ENCODE peak calls at places on chromosomes 6 and 20, in ten cellular contexts. One of them, this sample, is unnamed.

GRCh38 chr20:8805737-8806442 is 263.0 kb upstream of the PLCB4 start:
- DNase-seq in hypothalamus: no peak
- DNase-seq in T-helper 2 cell: no peak
- DNase-seq in activated naive CD4-positive, alpha-beta T cell: no peak
- DNase-seq in activated T-helper 1 cell treated with anti-CD3 and anti-CD28 coated beads, Interleukin-12 subunit alpha, Interleukin-12 subunit beta, Interleukin-2, Interleukin-4 antibody, amounts not matched to agents 30 ng/mL and 10 ng/mL and 1 ng/mL, durations not matched to agents 14 hours and 24 hours and 36 hours: no peak
- DNase-seq in HFFc6: no peak
- DNase-seq in effector memory CD4-positive, alpha-beta T cell: no peak
- DNase-seq in HCT116: no peak
- DNase-seq in GM03348: no peak
- DNase-seq in GM18507: no peak
- DNase-seq in this sample: no peak

GRCh38 chr6:3209114-3210023 is 18.1 kb downstream of the TUBB2B start:
- DNase-seq in activated T-helper 1 cell treated with anti-CD3 and anti-CD28 coated beads, Interleukin-12 subunit alpha, Interleukin-12 subunit beta, Interleukin-2, Interleukin-4 antibody, amounts not matched to agents 30 ng/mL and 10 ng/mL and 1 ng/mL, durations not matched to agents 14 hours and 24 hours and 36 hours: no peak
- DNase-seq in effector memory CD4-positive, alpha-beta T cell: no peak
- DNase-seq in activated naive CD4-positive, alpha-beta T cell: no peak
- DNase-seq in hypothalamus: peak; percentile 28
- DNase-seq in T-helper 2 cell: peak; percentile 51
- DNase-seq in GM03348: peak; percentile 86
- DNase-seq in HCT116: peak; percentile 96
- DNase-seq in HFFc6: peak; percentile 97
- DNase-seq in GM18507: no peak
- DNase-seq in this sample: peak; percentile 14

GRCh38 chr6:47520282-47520681 is 42.7 kb downstream of the CD2AP start:
- DNase-seq in T-helper 2 cell: no peak
- DNase-seq in effector memory CD4-positive, alpha-beta T cell: no peak
- DNase-seq in HCT116: no peak
- DNase-seq in activated T-helper 1 cell treated with anti-CD3 and anti-CD28 coated beads, Interleukin-12 subunit alpha, Interleukin-12 subunit beta, Interleukin-2, Interleukin-4 antibody, amounts not matched to agents 30 ng/mL and 10 ng/mL and 1 ng/mL, durations not matched to agents 14 hours and 24 hours and 36 hours: no peak
- DNase-seq in GM18507: no peak
- DNase-seq in hypothalamus: no peak
- DNase-seq in HFFc6: no peak
- DNase-seq in GM03348: no peak
- DNase-seq in activated naive CD4-positive, alpha-beta T cell: no peak
- DNase-seq in this sample: no peak

GRCh38 chr6:16239090-16239797 is 857 bp downstream of the GMPR start:
- DNase-seq in HCT116: no peak
- DNase-seq in hypothalamus: peak; percentile 68
- DNase-seq in HFFc6: no peak
- DNase-seq in activated T-helper 1 cell treated with anti-CD3 and anti-CD28 coated beads, Interleukin-12 subunit alpha, Interleukin-12 subunit beta, Interleukin-2, Interleukin-4 antibody, amounts not matched to agents 30 ng/mL and 10 ng/mL and 1 ng/mL, durations not matched to agents 14 hours and 24 hours and 36 hours: no peak
- DNase-seq in activated naive CD4-positive, alpha-beta T cell: no peak
- DNase-seq in GM18507: no peak
- DNase-seq in T-helper 2 cell: peak; percentile 19
- DNase-seq in effector memory CD4-positive, alpha-beta T cell: no peak
- DNase-seq in GM03348: peak; percentile 58
- DNase-seq in this sample: peak; percentile 45

GRCh38 chr6:39084506-39084905 is 30.5 kb downstream of the SAYSD1 start:
- DNase-seq in activated naive CD4-positive, alpha-beta T cell: no peak
- DNase-seq in GM03348: no peak
- DNase-seq in T-helper 2 cell: no peak
- DNase-seq in effector memory CD4-positive, alpha-beta T cell: no peak
- DNase-seq in HCT116: no peak
- DNase-seq in GM18507: no peak
- DNase-seq in hypothalamus: no peak
- DNase-seq in activated T-helper 1 cell treated with anti-CD3 and anti-CD28 coated beads, Interleukin-12 subunit alpha, Interleukin-12 subunit beta, Interleukin-2, Interleukin-4 antibody, amounts not matched to agents 30 ng/mL and 10 ng/mL and 1 ng/mL, durations not matched to agents 14 hours and 24 hours and 36 hours: no peak
- DNase-seq in HFFc6: no peak
- DNase-seq in this sample: no peak

GRCh38 chr6:118295336-118295735 is 252.8 kb upstream of the PLN start:
- DNase-seq in HCT116: no peak
- DNase-seq in activated T-helper 1 cell treated with anti-CD3 and anti-CD28 coated beads, Interleukin-12 subunit alpha, Interleukin-12 subunit beta, Interleukin-2, Interleukin-4 antibody, amounts not matched to agents 30 ng/mL and 10 ng/mL and 1 ng/mL, durations not matched to agents 14 hours and 24 hours and 36 hours: no peak
- DNase-seq in T-helper 2 cell: no peak
- DNase-seq in activated naive CD4-positive, alpha-beta T cell: no peak
- DNase-seq in GM18507: no peak
- DNase-seq in effector memory CD4-positive, alpha-beta T cell: no peak
- DNase-seq in GM03348: no peak
- DNase-seq in hypothalamus: no peak
- DNase-seq in HFFc6: no peak
- DNase-seq in this sample: no peak

GRCh38 chr6:170165085-170165484 is 125.8 kb downstream of the DLL1 start:
- DNase-seq in effector memory CD4-positive, alpha-beta T cell: no peak
- DNase-seq in GM18507: no peak
- DNase-seq in T-helper 2 cell: no peak
- DNase-seq in hypothalamus: no peak
- DNase-seq in HCT116: no peak
- DNase-seq in HFFc6: no peak
- DNase-seq in GM03348: no peak
- DNase-seq in activated naive CD4-positive, alpha-beta T cell: no peak
- DNase-seq in activated T-helper 1 cell treated with anti-CD3 and anti-CD28 coated beads, Interleukin-12 subunit alpha, Interleukin-12 subunit beta, Interleukin-2, Interleukin-4 antibody, amounts not matched to agents 30 ng/mL and 10 ng/mL and 1 ng/mL, durations not matched to agents 14 hours and 24 hours and 36 hours: no peak
- DNase-seq in this sample: no peak

GRCh38 chr6:37990762-37991525 is 171.4 kb downstream of the ZFAND3 start:
- DNase-seq in GM03348: peak; percentile 78
- DNase-seq in activated T-helper 1 cell treated with anti-CD3 and anti-CD28 coated beads, Interleukin-12 subunit alpha, Interleukin-12 subunit beta, Interleukin-2, Interleukin-4 antibody, amounts not matched to agents 30 ng/mL and 10 ng/mL and 1 ng/mL, durations not matched to agents 14 hours and 24 hours and 36 hours: no peak
- DNase-seq in effector memory CD4-positive, alpha-beta T cell: no peak
- DNase-seq in T-helper 2 cell: no peak
- DNase-seq in activated naive CD4-positive, alpha-beta T cell: no peak
- DNase-seq in HCT116: no peak
- DNase-seq in hypothalamus: no peak
- DNase-seq in HFFc6: peak; percentile 88
- DNase-seq in GM18507: no peak
- DNase-seq in this sample: no peak

GRCh38 chr6:163262080-163262479 is 152.4 kb upstream of the QKI start:
- DNase-seq in HCT116: no peak
- DNase-seq in GM03348: no peak
- DNase-seq in HFFc6: no peak
- DNase-seq in activated T-helper 1 cell treated with anti-CD3 and anti-CD28 coated beads, Interleukin-12 subunit alpha, Interleukin-12 subunit beta, Interleukin-2, Interleukin-4 antibody, amounts not matched to agents 30 ng/mL and 10 ng/mL and 1 ng/mL, durations not matched to agents 14 hours and 24 hours and 36 hours: no peak
- DNase-seq in T-helper 2 cell: no peak
- DNase-seq in effector memory CD4-positive, alpha-beta T cell: no peak
- DNase-seq in GM18507: no peak
- DNase-seq in hypothalamus: peak; percentile 61
- DNase-seq in activated naive CD4-positive, alpha-beta T cell: no peak
- DNase-seq in this sample: no peak

GRCh38 chr6:35432291-35432690 is 19.8 kb upstream of the FANCE start:
- DNase-seq in hypothalamus: no peak
- DNase-seq in HCT116: no peak
- DNase-seq in HFFc6: no peak
- DNase-seq in GM18507: no peak
- DNase-seq in GM03348: no peak
- DNase-seq in T-helper 2 cell: no peak
- DNase-seq in effector memory CD4-positive, alpha-beta T cell: no peak
- DNase-seq in activated T-helper 1 cell treated with anti-CD3 and anti-CD28 coated beads, Interleukin-12 subunit alpha, Interleukin-12 subunit beta, Interleukin-2, Interleukin-4 antibody, amounts not matched to agents 30 ng/mL and 10 ng/mL and 1 ng/mL, durations not matched to agents 14 hours and 24 hours and 36 hours: no peak
- DNase-seq in activated naive CD4-positive, alpha-beta T cell: no peak
- DNase-seq in this sample: no peak

This sample was measured in anterior cingulate cortex.